ENCODE peak calls at places on chromosomes 3 and 15, in seven cellular contexts. J, T, Z, L, X, W and E are unnamed samples.
A peak's percentile ranks its signal among the peaks of the same experiment; 100 is the strongest.

GRCh38 chr3:70281663-70282062 is 30.8 kb downstream of the MDFIC2 start:
- DNase-seq in W (no peak), Z (no peak), T (no peak), J (no peak), X (no peak), L (no peak), E (peak; percentile 16)

GRCh38 chr3:72487078-72487765 is 361.0 kb downstream of the SHQ1 start:
- DNase-seq in X (no peak), L (peak; percentile 26), Z (no peak), T (peak; percentile 77), J (no peak), W (peak; percentile 78), E (peak; percentile 65)

GRCh38 chr3:114155370-114155821 is 23.5 kb downstream of the DRD3 start:
- DNase-seq in W (peak; percentile 50), X (no peak), L (peak; percentile 8), Z (no peak), J (no peak), T (no peak), E (no peak)

GRCh38 chr15:43440721-43441281 is 52.2 kb downstream of the TP53BP1 start:
- DNase-seq in W (peak; percentile 48), Z (no peak), J (peak; percentile 29), L (peak; percentile 34), X (no peak), T (no peak), E (peak; percentile 93)

GRCh38 chr3:194112120-194113106 is 23.5 kb upstream of the HES1 start:
- DNase-seq in J (no peak), Z (peak; percentile 77), W (no peak), L (no peak), X (no peak), T (no peak), E (no peak)

GRCh38 chr3:131669590-131669989 is 166.8 kb upstream of the MRPL3 start:
- DNase-seq in W (no peak), L (no peak), X (no peak), J (no peak), Z (no peak), T (no peak), E (no peak)

GRCh38 chr3:168273917-168274316 is 178.2 kb upstream of the GOLIM4 start:
- DNase-seq in J (no peak), X (no peak), W (no peak), Z (no peak), T (no peak), L (no peak), E (no peak)

GRCh38 chr3:45567730-45568172 is 26.8 kb upstream of the LIMD1 start:
- DNase-seq in L (no peak), W (no peak), T (no peak), J (no peak), Z (no peak), X (no peak), E (no peak)

GRCh38 chr3:23202203-23202920 is 765 bp upstream of the UBE2E2 start:
- DNase-seq in L (peak; percentile 59), Z (no peak), X (peak; percentile 29), J (no peak), W (no peak), T (no peak), E (no peak)

GRCh38 chr3:185455860-185456259 is 43.0 kb downstream of the TMEM41A start:
- DNase-seq in W (no peak), X (no peak), Z (no peak), L (no peak), T (no peak), J (no peak), E (no peak)

GRCh38 chr15:63232400-63232799 is 43.0 kb downstream of the RAB8B start:
- DNase-seq in Z (no peak), L (no peak), X (no peak), W (no peak), J (no peak), T (no peak), E (no peak)

GRCh38 chr15:75736256-75736655 is 23.6 kb upstream of the CSPG4 start:
- DNase-seq in T (no peak), Z (no peak), J (no peak), X (no peak), L (no peak), W (peak; percentile 38), E (no peak)

GRCh38 chr3:59423707-59424106 is 373.9 kb upstream of the CFAP20DC start:
- DNase-seq in Z (no peak), W (no peak), J (no peak), X (no peak), T (no peak), L (no peak), E (no peak)

GRCh38 chr3:69718832-69719231 is 20.4 kb upstream of the MITF start:
- DNase-seq in W (no peak), Z (no peak), J (no peak), T (no peak), X (no peak), L (no peak), E (no peak)

GRCh38 chr3:72334681-72335457 is 513.4 kb downstream of the SHQ1 start:
- DNase-seq in Z (no peak), T (no peak), J (no peak), L (no peak), X (no peak), W (no peak), E (no peak)

GRCh38 chr3:102979682-102980378 is 545.0 kb downstream of the ZPLD1 start:
- DNase-seq in Z (no peak), W (peak; percentile 90), T (peak; percentile 78), J (no peak), X (peak; percentile 67), L (peak; percentile 86), E (peak; percentile 74)

GRCh38 chr3:52532517-52532837 is 1.2 kb downstream of the NT5DC2 start:
- DNase-seq in J (no peak), Z (no peak), W (peak; percentile 62), X (no peak), L (no peak), T (no peak), E (no peak)

GRCh38 chr3:126343675-126344074 is 13.5 kb downstream of the KLF15 start:
- DNase-seq in L (peak; percentile 2), Z (peak; percentile 58), T (no peak), W (peak; percentile 42), J (no peak), X (no peak), E (no peak)

GRCh38 chr15:68566377-68566954 is 12.3 kb upstream of the CORO2B start:
- DNase-seq in X (no peak), L (no peak), T (no peak), Z (no peak), J (no peak), W (no peak), E (no peak)

GRCh38 chr15:61159901-61160300 is 69.2 kb downstream of the RORA start:
- DNase-seq in W (no peak), J (no peak), T (no peak), Z (no peak), X (no peak), L (no peak), E (no peak)

GRCh38 chr3:183299976-183300375 is 46.9 kb downstream of the B3GNT5 start:
- DNase-seq in W (no peak), L (no peak), X (no peak), T (no peak), Z (no peak), J (no peak), E (no peak)

GRCh38 chr15:83178869-83179325 is 28.7 kb downstream of the HDGFL3 start:
- DNase-seq in W (no peak), T (no peak), J (no peak), L (no peak), Z (no peak), X (no peak), E (no peak)

GRCh38 chr15:75089781-75090734 is 66.7 kb downstream of the PPCDC start:
- DNase-seq in W (no peak), L (peak; percentile 79), Z (no peak), T (no peak), X (no peak), J (no peak), E (no peak)

GRCh38 chr3:127697531-127698240 is 24.9 kb downstream of the ABTB1 start:
- DNase-seq in J (peak; percentile 47), W (peak; percentile 92), Z (peak; percentile 79), X (peak; percentile 69), L (peak; percentile 90), T (peak; percentile 83), E (peak; percentile 72)
- H3K27ac ChIP-seq in J (no peak overlapping the region), W (peak overlapping the region; percentile 50), Z (peak overlapping the region; percentile 84), X (peak overlapping the region; percentile 87), L (peak overlapping the region; percentile 95), T (peak overlapping the region; percentile 94), E (peak overlapping the region; percentile 96)

DNA sequence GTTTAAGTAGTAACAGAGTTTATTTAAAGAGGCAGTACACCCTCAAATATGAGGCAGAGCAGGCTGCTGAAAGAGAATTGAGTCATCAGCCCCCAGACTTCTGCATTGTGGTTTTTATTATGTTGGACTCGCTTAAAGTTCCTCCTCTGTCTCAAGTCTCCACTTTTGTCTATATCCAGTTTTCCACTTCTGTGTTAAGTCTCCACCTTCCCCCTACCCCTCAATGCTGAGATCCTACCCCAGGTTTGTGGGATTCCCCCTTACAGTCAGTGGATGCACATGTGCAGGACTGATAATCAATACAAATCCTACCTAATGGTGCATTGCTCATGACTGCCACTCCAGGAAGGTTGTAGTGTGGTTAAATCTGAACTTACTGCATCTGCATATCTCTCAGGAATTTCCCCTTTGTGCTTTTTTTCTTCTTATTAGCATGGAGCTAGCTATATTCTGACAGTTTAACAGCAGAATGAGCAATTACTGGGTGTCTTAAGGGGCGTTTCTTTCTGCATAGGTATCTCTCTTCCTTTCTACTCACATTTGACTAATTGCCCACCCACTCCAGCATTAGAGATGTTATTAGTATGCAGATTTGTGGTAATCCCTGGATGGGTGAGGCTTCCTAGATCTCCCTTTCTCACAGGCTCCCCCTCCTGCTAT is 11.9 kb upstream of the CD200R1L start:
- DNase-seq in T (no peak), L (no peak), W (no peak), X (no peak), J (no peak), Z (no peak), E (no peak)
- H3K4me3 ChIP-seq in T (no peak overlapping the region), L (no peak overlapping the region), W (no peak overlapping the region), X (no peak overlapping the region), J (no peak overlapping the region), Z (no peak overlapping the region), E (no peak overlapping the region)

GRCh38 chr3:42499478-42499871 is 3.0 kb upstream of the VIPR1 start:
- DNase-seq in X (no peak), W (no peak), L (no peak), J (no peak), Z (no peak), T (no peak), E (no peak)
- H3K27me3 ChIP-seq in X (no peaks in the 10 kb centered on the region), W (no peaks in the 10 kb centered on the region), L (peaks cover 38% of the 10 kb centered on the region), J (peaks cover 44% of the 10 kb centered on the region), Z (no peaks in the 10 kb centered on the region), T (no peaks in the 10 kb centered on the region), E (peaks cover 61% of the 10 kb centered on the region)

GRCh38 chr3:104907507-104907906 is 459.2 kb upstream of the ALCAM start:
- DNase-seq in T (no peak), X (no peak), Z (no peak), W (no peak), L (no peak), J (no peak), E (peak; percentile 58)

GRCh38 chr3:104909721-104910120 is 457.0 kb upstream of the ALCAM start:
- DNase-seq in X (no peak), T (no peak), J (no peak), L (no peak), Z (no peak), W (no peak), E (no peak)

GRCh38 chr3:104909188-104909587 is 457.5 kb upstream of the ALCAM start:
- DNase-seq in X (no peak), T (no peak), W (no peak), Z (no peak), L (no peak), J (no peak), E (peak; percentile 73)

GRCh38 chr3:104911376-104911775 is 455.3 kb upstream of the ALCAM start:
- DNase-seq in X (no peak), Z (no peak), J (no peak), T (no peak), L (no peak), W (no peak), E (no peak)

GRCh38 chr3:104908761-104909160 is 457.9 kb upstream of the ALCAM start:
- DNase-seq in Z (no peak), W (no peak), J (no peak), X (no peak), T (no peak), L (no peak), E (no peak)
- H3K27ac ChIP-seq in Z (no peak overlapping the region), W (no peak overlapping the region), J (no peak overlapping the region), X (no peak overlapping the region), T (no peak overlapping the region), L (no peak overlapping the region), E (peak overlapping the region; percentile 87)